ENCODE peak calls at places on chromosomes 1 and 21, in five cellular contexts. One of them, this sample, is unnamed. For H3K9me3, the result is how much of the 10 kb centered on the place peaks cover.

GRCh38 chr21:32712043-32712442 is 15.8 kb downstream of the SYNJ1 start:
- DNase-seq in CD8-positive, alpha-beta T cell: no peak
- DNase-seq in SK-N-SH: no peak
- DNase-seq in effector memory CD4-positive, alpha-beta T cell: no peak
- DNase-seq in sigmoid colon: no peak
- DNase-seq in this sample: no peak

GRCh38 chr1:171188388-171189266 is 3.5 kb downstream of the FMO2 start:
- DNase-seq in sigmoid colon: no peak
- DNase-seq in SK-N-SH: peak
- DNase-seq in effector memory CD4-positive, alpha-beta T cell: no peak
- DNase-seq in CD8-positive, alpha-beta T cell: no peak
- DNase-seq in this sample: peak

GRCh38 chr1:44786138-44786840 is 1.7 kb downstream of the BEST4 start:
- DNase-seq in effector memory CD4-positive, alpha-beta T cell: peak
- DNase-seq in CD8-positive, alpha-beta T cell: no peak
- DNase-seq in sigmoid colon: peak
- DNase-seq in SK-N-SH: peak
- DNase-seq in this sample: no peak

GRCh38 chr1:12132078-12132477 is 34.7 kb upstream of the TNFRSF1B start:
- DNase-seq in effector memory CD4-positive, alpha-beta T cell: no peak
- DNase-seq in CD8-positive, alpha-beta T cell: no peak
- DNase-seq in SK-N-SH: no peak
- DNase-seq in sigmoid colon: no peak
- DNase-seq in this sample: no peak

GRCh38 chr1:210695041-210695440 is 366.3 kb downstream of the HHAT start:
- DNase-seq in effector memory CD4-positive, alpha-beta T cell: no peak
- DNase-seq in CD8-positive, alpha-beta T cell: no peak
- DNase-seq in SK-N-SH: no peak
- DNase-seq in sigmoid colon: no peak
- DNase-seq in this sample: no peak

GRCh38 chr1:186605762-186606350 is 74.4 kb downstream of the PTGS2 start:
- DNase-seq in SK-N-SH: peak
- DNase-seq in CD8-positive, alpha-beta T cell: no peak
- DNase-seq in effector memory CD4-positive, alpha-beta T cell: no peak
- DNase-seq in sigmoid colon: peak
- DNase-seq in this sample: peak

GRCh38 chr1:32201011-32201855 is 838 bp downstream of the CCDC28B start:
- DNase-seq in effector memory CD4-positive, alpha-beta T cell: peak
- DNase-seq in CD8-positive, alpha-beta T cell: peak
- DNase-seq in sigmoid colon: peak
- DNase-seq in SK-N-SH: peak
- DNase-seq in this sample: no peak

GRCh38 chr1:51690285-51690961 is 73.5 kb downstream of the OSBPL9 start:
- DNase-seq in effector memory CD4-positive, alpha-beta T cell: no peak
- DNase-seq in sigmoid colon: no peak
- DNase-seq in CD8-positive, alpha-beta T cell: no peak
- DNase-seq in SK-N-SH: no peak
- DNase-seq in this sample: no peak

GRCh38 chr1:39933956-39934941 is 20.7 kb upstream of the MFSD2A start:
- DNase-seq in effector memory CD4-positive, alpha-beta T cell: no peak
- DNase-seq in sigmoid colon: peak
- DNase-seq in SK-N-SH: no peak
- DNase-seq in CD8-positive, alpha-beta T cell: no peak
- DNase-seq in this sample: no peak

GRCh38 chr1:204716687-204717086 is 31.1 kb upstream of the LRRN2 start:
- DNase-seq in effector memory CD4-positive, alpha-beta T cell: no peak
- DNase-seq in CD8-positive, alpha-beta T cell: no peak
- DNase-seq in sigmoid colon: no peak
- DNase-seq in SK-N-SH: no peak
- DNase-seq in this sample: no peak

GRCh38 chr1:207861442-207862177 is 49.3 kb downstream of the CD34 start:
- DNase-seq in effector memory CD4-positive, alpha-beta T cell: peak
- DNase-seq in SK-N-SH: no peak
- DNase-seq in sigmoid colon: no peak
- DNase-seq in CD8-positive, alpha-beta T cell: peak
- DNase-seq in this sample: no peak

GRCh38 chr21:32565856-32566465 is 19.4 kb downstream of the TCP10L start:
- DNase-seq in CD8-positive, alpha-beta T cell: no peak
- DNase-seq in effector memory CD4-positive, alpha-beta T cell: no peak
- DNase-seq in SK-N-SH: no peak
- DNase-seq in sigmoid colon: no peak
- DNase-seq in this sample: no peak

GRCh38 chr1:172671591-172671990 is 12.7 kb downstream of the FASLG start:
- DNase-seq in CD8-positive, alpha-beta T cell: no peak
- DNase-seq in sigmoid colon: no peak
- DNase-seq in SK-N-SH: no peak
- DNase-seq in effector memory CD4-positive, alpha-beta T cell: no peak
- DNase-seq in this sample: no peak

GRCh38 chr1:246219508-246220030 is 287.5 kb downstream of the SMYD3 start:
- DNase-seq in CD8-positive, alpha-beta T cell: no peak
- DNase-seq in effector memory CD4-positive, alpha-beta T cell: no peak
- DNase-seq in sigmoid colon: no peak
- DNase-seq in SK-N-SH: no peak
- DNase-seq in this sample: no peak

GRCh38 chr1:240486596-240486995 is 125.4 kb downstream of the GREM2 start:
- DNase-seq in SK-N-SH: no peak
- DNase-seq in effector memory CD4-positive, alpha-beta T cell: no peak
- DNase-seq in sigmoid colon: no peak
- DNase-seq in CD8-positive, alpha-beta T cell: no peak
- DNase-seq in this sample: no peak

GRCh38 chr1:230701434-230701833 is 12.5 kb downstream of the AGT start:
- DNase-seq in sigmoid colon: no peak
- DNase-seq in CD8-positive, alpha-beta T cell: no peak
- DNase-seq in SK-N-SH: no peak
- DNase-seq in effector memory CD4-positive, alpha-beta T cell: no peak
- DNase-seq in this sample: no peak

GRCh38 chr1:20361401-20361800 is 70.7 kb downstream of the VWA5B1 start:
- DNase-seq in sigmoid colon: no peak
- DNase-seq in CD8-positive, alpha-beta T cell: no peak
- DNase-seq in effector memory CD4-positive, alpha-beta T cell: no peak
- DNase-seq in SK-N-SH: no peak
- DNase-seq in this sample: no peak

GRCh38 chr21:24824209-24824608 is 783.1 kb downstream of the MRPL39 start:
- DNase-seq in SK-N-SH: no peak
- DNase-seq in CD8-positive, alpha-beta T cell: no peak
- DNase-seq in sigmoid colon: no peak
- DNase-seq in effector memory CD4-positive, alpha-beta T cell: no peak
- DNase-seq in this sample: no peak

GRCh38 chr21:24826822-24827221 is 780.5 kb downstream of the MRPL39 start:
- DNase-seq in CD8-positive, alpha-beta T cell: no peak
- DNase-seq in SK-N-SH: no peak
- DNase-seq in effector memory CD4-positive, alpha-beta T cell: no peak
- DNase-seq in sigmoid colon: no peak
- DNase-seq in this sample: no peak

GRCh38 chr21:24825348-24825747 is 781.9 kb downstream of the MRPL39 start:
- DNase-seq in CD8-positive, alpha-beta T cell: no peak
- DNase-seq in sigmoid colon: no peak
- DNase-seq in SK-N-SH: no peak
- DNase-seq in effector memory CD4-positive, alpha-beta T cell: no peak
- DNase-seq in this sample: no peak

GRCh38 chr21:24829397-24829796 is 777.9 kb downstream of the MRPL39 start:
- DNase-seq in CD8-positive, alpha-beta T cell: no peak
- DNase-seq in effector memory CD4-positive, alpha-beta T cell: no peak
- DNase-seq in sigmoid colon: no peak
- DNase-seq in SK-N-SH: peak
- DNase-seq in this sample: no peak
- H3K9me3 ChIP-seq in CD8-positive, alpha-beta T cell: under half
- H3K9me3 ChIP-seq in effector memory CD4-positive, alpha-beta T cell: under half
- H3K9me3 ChIP-seq in sigmoid colon: under half
- H3K9me3 ChIP-seq in SK-N-SH: under half
- H3K9me3 ChIP-seq in this sample: under half

DNA sequence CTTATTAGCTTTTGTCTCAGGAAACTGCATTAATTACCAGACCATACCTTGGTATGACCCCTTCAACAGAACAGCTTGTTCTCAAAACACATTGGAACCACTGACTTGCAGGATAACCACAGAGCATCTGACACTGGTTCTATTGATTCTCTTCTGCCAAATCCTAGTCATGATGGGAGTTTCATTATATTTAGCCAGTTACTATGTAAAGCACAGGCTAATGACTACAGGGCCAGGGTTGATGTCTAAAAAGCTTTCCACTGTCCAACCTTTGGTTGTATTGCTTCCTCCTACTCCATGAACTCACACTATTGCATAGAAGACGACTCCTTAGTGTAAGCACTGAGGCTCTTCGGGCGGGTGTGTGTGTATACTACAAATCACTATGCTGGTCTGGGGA is 3.8 kb downstream of the STMN1 start:
- DNase-seq in SK-N-SH: no peak
- DNase-seq in effector memory CD4-positive, alpha-beta T cell: no peak
- DNase-seq in CD8-positive, alpha-beta T cell: no peak
- DNase-seq in sigmoid colon: no peak
- DNase-seq in this sample: no peak
- H3K4me3 ChIP-seq in SK-N-SH: no peak
- H3K4me3 ChIP-seq in effector memory CD4-positive, alpha-beta T cell: no peak
- H3K4me3 ChIP-seq in CD8-positive, alpha-beta T cell: no peak
- H3K4me3 ChIP-seq in sigmoid colon: no peak
- H3K4me3 ChIP-seq in this sample: no peak

DNA sequence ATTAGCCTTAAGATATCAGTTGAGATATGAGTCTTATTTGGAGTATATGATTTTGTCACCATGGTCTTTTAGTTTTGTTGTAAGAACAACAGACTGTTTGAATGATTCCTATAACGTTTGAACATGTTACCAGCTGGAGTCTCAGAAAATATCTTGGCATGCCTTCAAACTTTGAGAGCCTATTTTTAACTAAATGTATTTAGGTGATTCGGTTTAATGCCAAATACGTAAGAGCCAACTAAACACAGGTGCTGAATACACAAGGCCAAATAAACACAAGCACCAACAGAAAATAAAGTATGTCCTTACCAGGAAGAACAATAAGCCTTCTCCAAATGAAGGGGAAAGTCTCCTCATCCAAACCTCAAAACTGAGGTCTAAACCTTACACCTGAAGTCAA is 48.6 kb downstream of the PRKACB start:
- DNase-seq in CD8-positive, alpha-beta T cell: no peak
- DNase-seq in SK-N-SH: no peak
- DNase-seq in effector memory CD4-positive, alpha-beta T cell: no peak
- DNase-seq in sigmoid colon: no peak
- DNase-seq in this sample: no peak
- H3K9me3 ChIP-seq in CD8-positive, alpha-beta T cell: under half
- H3K9me3 ChIP-seq in SK-N-SH: under half
- H3K9me3 ChIP-seq in effector memory CD4-positive, alpha-beta T cell: under half
- H3K9me3 ChIP-seq in sigmoid colon: under half
- H3K9me3 ChIP-seq in this sample: under half

GRCh38 chr1:16145988-16146887 is 9.6 kb downstream of the EPHA2 start:
- DNase-seq in sigmoid colon: peak
- DNase-seq in SK-N-SH: peak
- DNase-seq in CD8-positive, alpha-beta T cell: no peak
- DNase-seq in effector memory CD4-positive, alpha-beta T cell: no peak
- DNase-seq in this sample: no peak
- H3K4me3 ChIP-seq in sigmoid colon: peak
- H3K4me3 ChIP-seq in SK-N-SH: peak
- H3K4me3 ChIP-seq in CD8-positive, alpha-beta T cell: no peak
- H3K4me3 ChIP-seq in effector memory CD4-positive, alpha-beta T cell: no peak
- H3K4me3 ChIP-seq in this sample: no peak

DNA sequence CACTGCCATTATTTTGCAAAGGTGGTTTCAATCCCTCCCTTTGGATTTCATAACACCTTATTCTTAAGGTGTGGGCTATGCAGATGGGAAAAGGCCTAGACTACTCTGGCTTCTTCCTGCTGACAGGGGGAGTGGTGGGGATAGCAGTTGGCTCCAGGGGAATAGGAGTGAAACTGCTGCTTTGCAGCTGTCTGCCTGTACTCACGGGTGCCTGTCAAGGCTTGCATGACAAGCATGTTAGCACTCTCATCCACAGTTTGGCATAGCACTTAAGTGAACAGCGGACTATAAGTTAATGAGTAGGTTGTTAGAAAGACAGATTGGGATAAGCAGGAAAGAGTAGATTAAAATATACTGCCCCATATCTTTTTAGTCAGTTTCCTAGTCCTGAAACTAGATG is 287.5 kb upstream of the DAB1 start:
- DNase-seq in CD8-positive, alpha-beta T cell: no peak
- DNase-seq in SK-N-SH: no peak
- DNase-seq in sigmoid colon: no peak
- DNase-seq in effector memory CD4-positive, alpha-beta T cell: no peak
- DNase-seq in this sample: no peak
- H3K9me3 ChIP-seq in CD8-positive, alpha-beta T cell: under half
- H3K9me3 ChIP-seq in SK-N-SH: under half
- H3K9me3 ChIP-seq in sigmoid colon: under half
- H3K9me3 ChIP-seq in effector memory CD4-positive, alpha-beta T cell: under half
- H3K9me3 ChIP-seq in this sample: under half

GRCh38 chr1:53203466-53203865 is 6.8 kb downstream of the CPT2 start:
- DNase-seq in sigmoid colon: peak
- DNase-seq in effector memory CD4-positive, alpha-beta T cell: no peak
- DNase-seq in CD8-positive, alpha-beta T cell: no peak
- DNase-seq in SK-N-SH: no peak
- DNase-seq in this sample: no peak
- H3K4me3 ChIP-seq in sigmoid colon: no peak
- H3K4me3 ChIP-seq in effector memory CD4-positive, alpha-beta T cell: no peak
- H3K4me3 ChIP-seq in CD8-positive, alpha-beta T cell: no peak
- H3K4me3 ChIP-seq in SK-N-SH: no peak
- H3K4me3 ChIP-seq in this sample: no peak

GRCh38 chr1:203302894-203303293 is 2.4 kb upstream of the BTG2 start:
- DNase-seq in SK-N-SH: no peak
- DNase-seq in sigmoid colon: no peak
- DNase-seq in effector memory CD4-positive, alpha-beta T cell: no peak
- DNase-seq in CD8-positive, alpha-beta T cell: no peak
- DNase-seq in this sample: no peak

GRCh38 chr1:203300441-203301330 is 4.6 kb upstream of the BTG2 start:
- DNase-seq in effector memory CD4-positive, alpha-beta T cell: no peak
- DNase-seq in CD8-positive, alpha-beta T cell: no peak
- DNase-seq in SK-N-SH: no peak
- DNase-seq in sigmoid colon: no peak
- DNase-seq in this sample: no peak

GRCh38 chr1:203302461-203302860 is 2.9 kb upstream of the BTG2 start:
- DNase-seq in CD8-positive, alpha-beta T cell: no peak
- DNase-seq in SK-N-SH: no peak
- DNase-seq in sigmoid colon: no peak
- DNase-seq in effector memory CD4-positive, alpha-beta T cell: no peak
- DNase-seq in this sample: no peak

GRCh38 chr1:203299180-203299579 is 6.1 kb upstream of the BTG2 start:
- DNase-seq in SK-N-SH: no peak
- DNase-seq in sigmoid colon: no peak
- DNase-seq in CD8-positive, alpha-beta T cell: no peak
- DNase-seq in effector memory CD4-positive, alpha-beta T cell: no peak
- DNase-seq in this sample: no peak

GRCh38 chr1:203301331-203301668 is 4.0 kb upstream of the BTG2 start:
- DNase-seq in sigmoid colon: no peak
- DNase-seq in SK-N-SH: no peak
- DNase-seq in effector memory CD4-positive, alpha-beta T cell: no peak
- DNase-seq in CD8-positive, alpha-beta T cell: no peak
- DNase-seq in this sample: no peak
- H3K9me3 ChIP-seq in sigmoid colon: under half
- H3K9me3 ChIP-seq in SK-N-SH: under half
- H3K9me3 ChIP-seq in effector memory CD4-positive, alpha-beta T cell: under half
- H3K9me3 ChIP-seq in CD8-positive, alpha-beta T cell: under half
- H3K9me3 ChIP-seq in this sample: under half

GRCh38 chr1:10107985-10108663 is 75.4 kb downstream of the UBE4B start:
- DNase-seq in SK-N-SH: no peak
- DNase-seq in CD8-positive, alpha-beta T cell: no peak
- DNase-seq in sigmoid colon: no peak
- DNase-seq in effector memory CD4-positive, alpha-beta T cell: no peak
- DNase-seq in this sample: no peak
- H3K4me3 ChIP-seq in SK-N-SH: peak
- H3K4me3 ChIP-seq in CD8-positive, alpha-beta T cell: no peak
- H3K4me3 ChIP-seq in sigmoid colon: no peak
- H3K4me3 ChIP-seq in effector memory CD4-positive, alpha-beta T cell: no peak
- H3K4me3 ChIP-seq in this sample: no peak

GRCh38 chr1:111334169-111334568 is 43.5 kb downstream of the CHIA start:
- DNase-seq in sigmoid colon: no peak
- DNase-seq in effector memory CD4-positive, alpha-beta T cell: peak
- DNase-seq in CD8-positive, alpha-beta T cell: peak
- DNase-seq in SK-N-SH: peak
- DNase-seq in this sample: no peak

GRCh38 chr1:111332190-111332589 is 41.5 kb downstream of the CHIA start:
- DNase-seq in effector memory CD4-positive, alpha-beta T cell: no peak
- DNase-seq in SK-N-SH: no peak
- DNase-seq in CD8-positive, alpha-beta T cell: no peak
- DNase-seq in sigmoid colon: no peak
- DNase-seq in this sample: no peak
- H3K9me3 ChIP-seq in effector memory CD4-positive, alpha-beta T cell: under half
- H3K9me3 ChIP-seq in SK-N-SH: under half
- H3K9me3 ChIP-seq in CD8-positive, alpha-beta T cell: under half
- H3K9me3 ChIP-seq in sigmoid colon: under half
- H3K9me3 ChIP-seq in this sample: under half

This sample was measured in iPS DF 6.9.